ENCODE peak calls at places on chromosomes 3 and 15, in six cellular contexts. V is H9, D is heart right ventricle, R is epithelial cell of prostate, J is esophagus squamous epithelium, P is A549. C is an unnamed sample.
A peak's percentile ranks its signal among the peaks of the same experiment; 100 is the strongest.

GRCh38 chr15:65939901-65940617 is 70.8 kb downstream of the RAB11A start:
- DNase-seq in D (peak; percentile 41), P (peak; percentile 80), J (no peak), R (peak; percentile 89), V (no peak), C (no peak)

GRCh38 chr15:80695911-80696651 is 971 bp downstream of the ABHD17C start:
- DNase-seq in J (no peak), V (no peak), D (peak; percentile 6), R (no peak), P (peak; percentile 94), C (no peak)

GRCh38 chr15:59333401-59334062 is 39.1 kb downstream of the MYO1E start:
- DNase-seq in P (no peak), R (no peak), D (no peak), J (no peak), V (no peak), C (no peak)

GRCh38 chr3:6287063-6287462 is 573.9 kb upstream of the GRM7 start:
- DNase-seq in V (no peak), R (no peak), P (no peak), D (no peak), J (no peak), C (no peak)

GRCh38 chr15:74789171-74789627 is 7.3 kb downstream of the CSK start:
- DNase-seq in D (no peak), J (no peak), V (no peak), R (no peak), P (no peak), C (no peak)

GRCh38 chr15:49313650-49314049 is 109.4 kb upstream of the FGF7 start:
- DNase-seq in J (no peak), P (no peak), V (no peak), R (peak; percentile 33), D (no peak), C (no peak)

GRCh38 chr15:48855501-48856440 is 22.2 kb upstream of the EID1 start:
- DNase-seq in D (peak; percentile 16), R (no peak), J (no peak), V (no peak), P (peak; percentile 15), C (no peak)

GRCh38 chr3:164641071-164641470 is 437.2 kb downstream of the SI start:
- DNase-seq in P (no peak), R (no peak), V (no peak), D (no peak), J (no peak), C (no peak)

GRCh38 chr3:194879991-194880939 is 194.6 kb downstream of the FAM43A start:
- DNase-seq in D (peak; percentile 84), V (peak; percentile 28), J (no peak), P (no peak), R (no peak), C (peak; percentile 23)

GRCh38 chr15:62976301-62976842 is 66.2 kb upstream of the TPM1 start:
- DNase-seq in J (no peak), D (no peak), V (no peak), R (no peak), P (no peak), C (no peak)

GRCh38 chr3:72571638-72572114 is 276.6 kb downstream of the SHQ1 start:
- DNase-seq in R (no peak), V (no peak), J (no peak), P (no peak), D (no peak), C (no peak)

GRCh38 chr15:92429378-92430066 is 35.8 kb downstream of the ST8SIA2 start:
- DNase-seq in V (no peak), J (no peak), D (no peak), R (no peak), P (peak; percentile 72), C (peak; percentile 59)

GRCh38 chr3:187839422-187839821 is 94.2 kb upstream of the BCL6 start:
- DNase-seq in P (no peak), J (no peak), V (no peak), R (no peak), D (no peak), C (no peak)

GRCh38 chr3:43852066-43852465 is 161.3 kb downstream of the ABHD5 start:
- DNase-seq in V (no peak), D (no peak), J (no peak), R (no peak), P (no peak), C (no peak)

GRCh38 chr3:182258538-182259177 is 534.6 kb upstream of the ATP11B start:
- DNase-seq in D (no peak), V (no peak), P (peak; percentile 6), R (no peak), J (no peak), C (no peak)

GRCh38 chr3:147943265-147943945 is 534.2 kb downstream of the ZIC1 start:
- DNase-seq in P (peak; percentile 3), V (no peak), J (no peak), D (no peak), R (peak; percentile 27), C (no peak)

GRCh38 chr3:157913751-157914150 is 192.5 kb downstream of the SHOX2 start:
- DNase-seq in D (no peak), R (no peak), P (no peak), V (no peak), J (no peak), C (no peak)

GRCh38 chr15:38414351-38414750 is 39.6 kb upstream of the FAM98B start:
- DNase-seq in V (peak; percentile 56), P (peak; percentile 38), D (peak; percentile 66), R (no peak), J (no peak), C (no peak)

GRCh38 chr3:52076900-52077299 is 20.5 kb upstream of the DUSP7 start:
- DNase-seq in D (no peak), R (no peak), P (no peak), V (no peak), J (no peak), C (no peak)

GRCh38 chr3:129937717-129938116 is 36.8 kb upstream of the TRH start:
- DNase-seq in V (peak; percentile 68), P (no peak), D (no peak), R (no peak), J (no peak), C (no peak)

GRCh38 chr15:61621146-61621545 is 392.0 kb upstream of the RORA start:
- DNase-seq in D (no peak), J (no peak), V (peak; percentile 65), P (no peak), R (no peak), C (no peak)

GRCh38 chr15:92821491-92822116 is 78.5 kb upstream of the CHD2 start:
- DNase-seq in P (no peak), R (no peak), V (no peak), J (no peak), D (no peak), C (no peak)

GRCh38 chr15:70343961-70344360 is 246.2 kb upstream of the TLE3 start:
- DNase-seq in R (no peak), J (no peak), P (no peak), D (no peak), V (no peak), C (no peak)

GRCh38 chr15:56524915-56525314 is 60.0 kb upstream of the MNS1 start:
- DNase-seq in J (no peak), D (no peak), P (no peak), V (no peak), R (no peak), C (no peak)

GRCh38 chr3:42443292-42443691 is 32.9 kb upstream of the LYZL4 start:
- DNase-seq in P (no peak), D (no peak), R (no peak), V (no peak), J (no peak), C (no peak)

GRCh38 chr3:118760611-118761606 is 273.7 kb downstream of the IGSF11 start:
- DNase-seq in R (no peak), P (no peak), D (no peak), J (no peak), V (peak; percentile 67), C (no peak)

GRCh38 chr3:118754614-118755013 is 280.0 kb downstream of the IGSF11 start:
- DNase-seq in D (no peak), V (no peak), R (no peak), P (no peak), J (no peak), C (no peak)

DNA sequence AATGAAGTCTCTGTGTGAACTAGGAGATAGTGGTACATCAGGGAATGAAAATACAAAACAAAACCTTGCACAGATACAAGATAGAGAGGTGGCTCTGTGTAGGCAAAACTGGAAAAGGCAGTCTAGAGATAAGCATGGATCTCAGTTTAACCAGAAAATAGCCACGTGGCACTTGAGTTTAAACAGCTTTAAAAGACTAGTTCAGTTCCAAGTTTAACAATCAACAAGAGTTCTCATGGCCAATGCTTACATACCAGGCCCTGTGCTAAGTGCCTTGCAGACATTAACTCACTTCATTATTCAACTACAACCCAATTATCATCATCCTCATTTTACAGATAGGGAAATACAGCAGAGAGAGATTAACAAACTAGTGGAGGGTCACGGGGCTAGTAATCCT is 279.2 kb downstream of the IGSF11 start:
- DNase-seq in P (no peak), J (no peak), R (no peak), D (no peak), V (no peak), C (no peak)
- H3K27ac ChIP-seq in P (no peak overlapping the region), J (no peak overlapping the region), R (no peak overlapping the region), D (no peak overlapping the region), V (no peak overlapping the region), C (no peak overlapping the region)

GRCh38 chr3:45534580-45535080 is 59.9 kb upstream of the LIMD1 start:
- DNase-seq in D (no peak), J (no peak), R (no peak), P (no peak), V (no peak), C (no peak)
- H3K27ac ChIP-seq in D (no peak overlapping the region), J (no peak overlapping the region), R (no peak overlapping the region), P (no peak overlapping the region), V (no peak overlapping the region), C (no peak overlapping the region)

GRCh38 chr15:42367041-42367440 is 7.7 kb downstream of the CAPN3 start:
- DNase-seq in J (no peak), V (no peak), D (no peak), P (no peak), R (no peak), C (no peak)

GRCh38 chr15:42368096-42368495 is 8.8 kb downstream of the CAPN3 start:
- DNase-seq in V (no peak), R (no peak), D (no peak), J (no peak), P (no peak), C (no peak)

GRCh38 chr15:42363942-42364341 is 4.6 kb downstream of the CAPN3 start:
- DNase-seq in J (no peak), V (no peak), P (no peak), R (no peak), D (no peak), C (no peak)

GRCh38 chr15:42364529-42364928 is 5.2 kb downstream of the CAPN3 start:
- DNase-seq in D (no peak), P (no peak), V (no peak), R (no peak), J (no peak), C (no peak)

GRCh38 chr15:42366151-42366550 is 6.8 kb downstream of the CAPN3 start:
- DNase-seq in J (no peak), D (no peak), R (no peak), P (no peak), V (no peak), C (no peak)
- H3K27ac ChIP-seq in J (no peak overlapping the region), D (no peak overlapping the region), R (no peak overlapping the region), P (no peak overlapping the region), V (no peak overlapping the region), C (no peak overlapping the region)

DNA sequence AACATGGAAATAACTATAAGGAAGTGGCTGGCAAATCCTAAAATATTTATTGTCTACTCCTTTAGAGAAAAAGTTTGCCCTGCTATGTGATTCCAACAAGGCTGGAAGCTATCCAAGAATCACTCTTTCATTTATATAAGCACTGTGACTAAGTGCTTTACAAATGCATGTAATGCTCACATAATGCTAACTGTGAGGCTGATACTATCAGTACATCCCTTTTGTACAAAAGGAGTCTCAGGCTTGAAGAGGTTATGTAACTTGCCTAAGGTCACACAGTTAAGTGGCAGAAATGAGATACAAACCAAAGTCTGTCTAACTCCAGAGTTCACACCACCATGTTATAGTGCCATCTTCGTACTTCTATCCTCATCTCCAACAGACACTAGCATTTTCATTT is 17.0 kb downstream of the TOPBP1 start:
- DNase-seq in R (peak; percentile 67), J (no peak), V (no peak), D (no peak), P (peak; percentile 30), C (no peak)
- H3K27ac ChIP-seq in R (peak overlapping the region; percentile 1), J (no peak overlapping the region), V (no peak overlapping the region), D (no peak overlapping the region), P (no peak overlapping the region), C (no peak overlapping the region)